ENCODE peak calls at places on chromosome 7, in nine cellular contexts. One of them, this sample, is unnamed.

GRCh38 chr7:149878523-149878921 is 4.8 kb downstream of the ATP6V0E2 start:
- DNase-seq in KG1: no peak
- DNase-seq in GM10248: no peak
- DNase-seq in caudate nucleus: no peak
- DNase-seq in hypothalamus: no peak
- DNase-seq in HFFc6: no peak
- DNase-seq in GM03348: no peak
- DNase-seq in MCF 10A: no peak
- DNase-seq in activated CD8-positive, alpha-beta memory T cell treated with anti-CD3 and anti-CD28 coated beads, Interleukin-2, amount 50 U/mL, for 48 hours: no peak
- DNase-seq in this sample: no peak

GRCh38 chr7:33578166-33578565 is 327.2 kb upstream of the BMPER start:
- DNase-seq in KG1: no peak
- DNase-seq in GM10248: no peak
- DNase-seq in MCF 10A: peak
- DNase-seq in HFFc6: no peak
- DNase-seq in activated CD8-positive, alpha-beta memory T cell treated with anti-CD3 and anti-CD28 coated beads, Interleukin-2, amount 50 U/mL, for 48 hours: no peak
- DNase-seq in GM03348: no peak
- DNase-seq in hypothalamus: no peak
- DNase-seq in caudate nucleus: no peak
- DNase-seq in this sample: no peak

GRCh38 chr7:77727936-77728701 is 31.9 kb downstream of the RSBN1L start:
- DNase-seq in KG1: no peak
- DNase-seq in GM10248: no peak
- DNase-seq in MCF 10A: peak
- DNase-seq in HFFc6: peak
- DNase-seq in caudate nucleus: no peak
- DNase-seq in GM03348: peak
- DNase-seq in activated CD8-positive, alpha-beta memory T cell treated with anti-CD3 and anti-CD28 coated beads, Interleukin-2, amount 50 U/mL, for 48 hours: no peak
- DNase-seq in hypothalamus: no peak
- DNase-seq in this sample: no peak

GRCh38 chr7:150381096-150381495 is 2.0 kb downstream of the ZNF775 start:
- DNase-seq in GM03348: no peak
- DNase-seq in KG1: no peak
- DNase-seq in hypothalamus: no peak
- DNase-seq in HFFc6: no peak
- DNase-seq in MCF 10A: no peak
- DNase-seq in GM10248: no peak
- DNase-seq in caudate nucleus: no peak
- DNase-seq in activated CD8-positive, alpha-beta memory T cell treated with anti-CD3 and anti-CD28 coated beads, Interleukin-2, amount 50 U/mL, for 48 hours: no peak
- DNase-seq in this sample: no peak

GRCh38 chr7:37092548-37092947 is 356.1 kb downstream of the ELMO1 start:
- DNase-seq in MCF 10A: no peak
- DNase-seq in HFFc6: no peak
- DNase-seq in GM03348: no peak
- DNase-seq in caudate nucleus: no peak
- DNase-seq in activated CD8-positive, alpha-beta memory T cell treated with anti-CD3 and anti-CD28 coated beads, Interleukin-2, amount 50 U/mL, for 48 hours: no peak
- DNase-seq in hypothalamus: no peak
- DNase-seq in KG1: no peak
- DNase-seq in GM10248: no peak
- DNase-seq in this sample: no peak

GRCh38 chr7:93015193-93016084 is 102.3 kb downstream of the SAMD9 start:
- DNase-seq in HFFc6: peak
- DNase-seq in KG1: no peak
- DNase-seq in GM10248: no peak
- DNase-seq in MCF 10A: no peak
- DNase-seq in hypothalamus: no peak
- DNase-seq in caudate nucleus: no peak
- DNase-seq in GM03348: peak
- DNase-seq in activated CD8-positive, alpha-beta memory T cell treated with anti-CD3 and anti-CD28 coated beads, Interleukin-2, amount 50 U/mL, for 48 hours: no peak
- DNase-seq in this sample: no peak

GRCh38 chr7:131557521-131558385 is 1.3 kb upstream of the PODXL start:
- DNase-seq in activated CD8-positive, alpha-beta memory T cell treated with anti-CD3 and anti-CD28 coated beads, Interleukin-2, amount 50 U/mL, for 48 hours: no peak
- DNase-seq in GM10248: no peak
- DNase-seq in hypothalamus: no peak
- DNase-seq in MCF 10A: no peak
- DNase-seq in KG1: no peak
- DNase-seq in caudate nucleus: no peak
- DNase-seq in HFFc6: no peak
- DNase-seq in GM03348: peak
- DNase-seq in this sample: no peak

GRCh38 chr7:4633012-4633411 is 49.1 kb upstream of the FOXK1 start:
- DNase-seq in HFFc6: no peak
- DNase-seq in caudate nucleus: no peak
- DNase-seq in GM10248: no peak
- DNase-seq in hypothalamus: no peak
- DNase-seq in KG1: no peak
- DNase-seq in GM03348: peak
- DNase-seq in activated CD8-positive, alpha-beta memory T cell treated with anti-CD3 and anti-CD28 coated beads, Interleukin-2, amount 50 U/mL, for 48 hours: no peak
- DNase-seq in MCF 10A: peak
- DNase-seq in this sample: no peak

GRCh38 chr7:152865011-152865410 is 105.5 kb downstream of the ACTR3B start:
- DNase-seq in HFFc6: no peak
- DNase-seq in GM03348: no peak
- DNase-seq in caudate nucleus: no peak
- DNase-seq in KG1: no peak
- DNase-seq in GM10248: no peak
- DNase-seq in activated CD8-positive, alpha-beta memory T cell treated with anti-CD3 and anti-CD28 coated beads, Interleukin-2, amount 50 U/mL, for 48 hours: peak
- DNase-seq in hypothalamus: no peak
- DNase-seq in MCF 10A: no peak
- DNase-seq in this sample: no peak

GRCh38 chr7:12199363-12199762 is 11.7 kb upstream of the TMEM106B start:
- DNase-seq in caudate nucleus: no peak
- DNase-seq in GM10248: no peak
- DNase-seq in HFFc6: no peak
- DNase-seq in GM03348: no peak
- DNase-seq in activated CD8-positive, alpha-beta memory T cell treated with anti-CD3 and anti-CD28 coated beads, Interleukin-2, amount 50 U/mL, for 48 hours: no peak
- DNase-seq in hypothalamus: no peak
- DNase-seq in MCF 10A: peak
- DNase-seq in KG1: no peak
- DNase-seq in this sample: no peak

GRCh38 chr7:15305002-15305600 is 256.7 kb downstream of the AGMO start:
- DNase-seq in HFFc6: peak
- DNase-seq in GM03348: peak
- DNase-seq in hypothalamus: no peak
- DNase-seq in activated CD8-positive, alpha-beta memory T cell treated with anti-CD3 and anti-CD28 coated beads, Interleukin-2, amount 50 U/mL, for 48 hours: no peak
- DNase-seq in GM10248: no peak
- DNase-seq in MCF 10A: peak
- DNase-seq in KG1: no peak
- DNase-seq in caudate nucleus: no peak
- DNase-seq in this sample: peak

GRCh38 chr7:158650821-158651225 is 53.8 kb downstream of the NCAPG2 start:
- DNase-seq in HFFc6: peak
- DNase-seq in KG1: no peak
- DNase-seq in hypothalamus: no peak
- DNase-seq in MCF 10A: peak
- DNase-seq in GM10248: no peak
- DNase-seq in activated CD8-positive, alpha-beta memory T cell treated with anti-CD3 and anti-CD28 coated beads, Interleukin-2, amount 50 U/mL, for 48 hours: no peak
- DNase-seq in caudate nucleus: no peak
- DNase-seq in GM03348: peak
- DNase-seq in this sample: no peak

GRCh38 chr7:114502454-114503254 is 88.0 kb downstream of the FOXP2 start:
- DNase-seq in activated CD8-positive, alpha-beta memory T cell treated with anti-CD3 and anti-CD28 coated beads, Interleukin-2, amount 50 U/mL, for 48 hours: no peak
- DNase-seq in hypothalamus: no peak
- DNase-seq in GM03348: no peak
- DNase-seq in HFFc6: no peak
- DNase-seq in GM10248: no peak
- DNase-seq in KG1: no peak
- DNase-seq in caudate nucleus: no peak
- DNase-seq in MCF 10A: peak
- DNase-seq in this sample: no peak

GRCh38 chr7:117951711-117952280 is 78.6 kb upstream of the CTTNBP2 start:
- DNase-seq in KG1: no peak
- DNase-seq in activated CD8-positive, alpha-beta memory T cell treated with anti-CD3 and anti-CD28 coated beads, Interleukin-2, amount 50 U/mL, for 48 hours: no peak
- DNase-seq in hypothalamus: no peak
- DNase-seq in GM10248: no peak
- DNase-seq in HFFc6: no peak
- DNase-seq in GM03348: no peak
- DNase-seq in caudate nucleus: no peak
- DNase-seq in MCF 10A: peak
- DNase-seq in this sample: no peak

GRCh38 chr7:81534446-81534845 is 235.4 kb downstream of the HGF start:
- DNase-seq in caudate nucleus: no peak
- DNase-seq in activated CD8-positive, alpha-beta memory T cell treated with anti-CD3 and anti-CD28 coated beads, Interleukin-2, amount 50 U/mL, for 48 hours: no peak
- DNase-seq in KG1: no peak
- DNase-seq in hypothalamus: no peak
- DNase-seq in GM03348: no peak
- DNase-seq in HFFc6: no peak
- DNase-seq in MCF 10A: no peak
- DNase-seq in GM10248: no peak
- DNase-seq in this sample: no peak

GRCh38 chr7:78134256-78134655 is 335.7 kb downstream of the PHTF2 start:
- DNase-seq in activated CD8-positive, alpha-beta memory T cell treated with anti-CD3 and anti-CD28 coated beads, Interleukin-2, amount 50 U/mL, for 48 hours: no peak
- DNase-seq in hypothalamus: no peak
- DNase-seq in HFFc6: peak
- DNase-seq in KG1: no peak
- DNase-seq in GM10248: peak
- DNase-seq in MCF 10A: peak
- DNase-seq in caudate nucleus: no peak
- DNase-seq in GM03348: peak
- DNase-seq in this sample: peak

GRCh38 chr7:102044984-102045673 is 227.7 kb downstream of the CUX1 start:
- DNase-seq in GM03348: peak
- DNase-seq in MCF 10A: no peak
- DNase-seq in caudate nucleus: peak
- DNase-seq in GM10248: no peak
- DNase-seq in KG1: no peak
- DNase-seq in HFFc6: peak
- DNase-seq in hypothalamus: no peak
- DNase-seq in activated CD8-positive, alpha-beta memory T cell treated with anti-CD3 and anti-CD28 coated beads, Interleukin-2, amount 50 U/mL, for 48 hours: no peak
- DNase-seq in this sample: no peak

GRCh38 chr7:29421010-29421956 is 142.4 kb upstream of the PRR15 start:
- DNase-seq in activated CD8-positive, alpha-beta memory T cell treated with anti-CD3 and anti-CD28 coated beads, Interleukin-2, amount 50 U/mL, for 48 hours: no peak
- DNase-seq in HFFc6: no peak
- DNase-seq in hypothalamus: no peak
- DNase-seq in caudate nucleus: no peak
- DNase-seq in GM03348: no peak
- DNase-seq in MCF 10A: no peak
- DNase-seq in GM10248: no peak
- DNase-seq in KG1: no peak
- DNase-seq in this sample: peak

GRCh38 chr7:84248267-84248666 is 53.7 kb upstream of the SEMA3A start:
- DNase-seq in GM10248: no peak
- DNase-seq in caudate nucleus: no peak
- DNase-seq in HFFc6: no peak
- DNase-seq in GM03348: no peak
- DNase-seq in hypothalamus: no peak
- DNase-seq in activated CD8-positive, alpha-beta memory T cell treated with anti-CD3 and anti-CD28 coated beads, Interleukin-2, amount 50 U/mL, for 48 hours: no peak
- DNase-seq in MCF 10A: no peak
- DNase-seq in KG1: no peak
- DNase-seq in this sample: no peak

GRCh38 chr7:516606-517456 is 2.8 kb downstream of the PDGFA start:
- DNase-seq in hypothalamus: no peak
- DNase-seq in MCF 10A: peak
- DNase-seq in HFFc6: peak
- DNase-seq in activated CD8-positive, alpha-beta memory T cell treated with anti-CD3 and anti-CD28 coated beads, Interleukin-2, amount 50 U/mL, for 48 hours: peak
- DNase-seq in GM03348: peak
- DNase-seq in caudate nucleus: no peak
- DNase-seq in GM10248: no peak
- DNase-seq in KG1: no peak
- DNase-seq in this sample: no peak

This sample was measured in MM.1S.